ENCODE peak calls at places on chromosomes 7 and 10, in ten cellular contexts. L, D, R, M, N, B, A, Y, J and C are unnamed samples.
A peak's percentile ranks its signal among the peaks of the same experiment; 100 is the strongest.

GRCh38 chr10:21184216-21184615 is 287.1 kb upstream of the NEBL start:
- DNase-seq in L (no peak), M (peak; percentile 30), N (no peak), Y (no peak), A (no peak), D (no peak), J (no peak), R (no peak), B (no peak), C (peak; percentile 19)

GRCh38 chr7:33243319-33243881 is 114.0 kb downstream of the BBS9 start:
- DNase-seq in Y (no peak), B (no peak), D (no peak), L (peak; percentile 77), J (no peak), N (no peak), M (peak; percentile 45), A (no peak), R (no peak), C (peak; percentile 50)

GRCh38 chr10:63935705-63936104 is 414.5 kb downstream of the REEP3 start:
- DNase-seq in B (no peak), L (no peak), Y (no peak), N (no peak), A (no peak), D (no peak), R (no peak), M (no peak), J (no peak), C (no peak)

GRCh38 chr7:151626422-151627115 is 106.9 kb upstream of the RHEB start:
- DNase-seq in L (peak; percentile 24), B (no peak), N (peak; percentile 46), J (no peak), R (no peak), A (no peak), D (no peak), M (peak; percentile 32), Y (no peak), C (peak; percentile 19)

GRCh38 chr10:133245439-133246235 is 8.0 kb downstream of the VENTX start:
- DNase-seq in L (peak; percentile 42), D (no peak), M (no peak), A (no peak), R (no peak), N (peak; percentile 54), J (no peak), B (no peak), Y (no peak), C (no peak)

GRCh38 chr7:130371059-130371458 is 9.2 kb upstream of the CPA1 start:
- DNase-seq in R (no peak), A (no peak), D (no peak), B (no peak), J (peak; percentile 86), L (peak; percentile 76), M (no peak), Y (no peak), N (peak; percentile 24), C (peak; percentile 50)

GRCh38 chr7:72494807-72495206 is 82.7 kb upstream of the CALN1 start:
- DNase-seq in D (no peak), M (no peak), A (no peak), L (no peak), B (no peak), J (no peak), N (no peak), Y (no peak), R (no peak), C (no peak)

GRCh38 chr10:130014734-130015695 is 50.9 kb upstream of the EBF3 start:
- DNase-seq in R (no peak), L (no peak), Y (no peak), A (no peak), M (no peak), J (no peak), B (no peak), D (no peak), N (no peak), C (no peak)

GRCh38 chr7:1124164-1124563 is 35.8 kb downstream of the ZFAND2A start:
- DNase-seq in N (no peak), D (no peak), B (no peak), L (peak; percentile 69), A (peak; percentile 32), Y (no peak), R (no peak), J (no peak), M (no peak), C (no peak)

GRCh38 chr7:85025312-85025756 is 161.5 kb downstream of the SEMA3D start:
- DNase-seq in L (no peak), B (peak; percentile 59), D (no peak), J (peak; percentile 53), N (peak; percentile 29), Y (no peak), M (peak; percentile 32), A (peak; percentile 72), R (no peak), C (no peak)

GRCh38 chr7:32051128-32051527 is 19.1 kb downstream of the PDE1C start:
- DNase-seq in A (no peak), D (no peak), M (no peak), B (no peak), R (no peak), N (no peak), L (no peak), J (no peak), Y (no peak), C (no peak)

GRCh38 chr10:986137-986825 is 2.0 kb upstream of the GTPBP4 start:
- DNase-seq in A (no peak), D (no peak), M (peak; percentile 31), L (peak; percentile 66), B (no peak), R (no peak), Y (no peak), N (no peak), J (no peak), C (peak; percentile 77)

GRCh38 chr7:47669178-47669878 is 87.4 kb upstream of the TNS3 start:
- DNase-seq in Y (no peak), L (peak; percentile 96), A (no peak), M (no peak), N (peak; percentile 84), J (peak; percentile 85), R (no peak), D (no peak), B (peak; percentile 74), C (peak; percentile 92)

GRCh38 chr7:100966542-100967291 is 2.6 kb upstream of the MUC12 start:
- DNase-seq in B (peak; percentile 64), L (no peak), Y (peak; percentile 60), A (peak; percentile 80), M (no peak), D (no peak), J (no peak), N (peak; percentile 62), R (no peak), C (no peak)

GRCh38 chr7:91383186-91383585 is 119.0 kb downstream of the FZD1 start:
- DNase-seq in D (peak; percentile 5), J (no peak), N (no peak), A (no peak), L (peak; percentile 5), M (no peak), B (no peak), Y (no peak), R (no peak), C (peak; percentile 30)

GRCh38 chr7:105581066-105581811 is at the start of gene EFCAB10:
- DNase-seq in D (no peak), A (peak; percentile 81), J (no peak), R (no peak), B (peak; percentile 82), M (peak; percentile 81), Y (peak; percentile 81), N (peak; percentile 59), L (peak; percentile 60), C (peak; percentile 69)

GRCh38 chr7:73703985-73704639 is 15.4 kb downstream of the STX1A start:
- DNase-seq in Y (no peak), L (peak; percentile 52), N (peak; percentile 65), A (peak; percentile 72), B (no peak), J (peak; percentile 87), M (no peak), R (no peak), D (no peak), C (no peak)